ENCODE peak calls at places on chromosomes 16 and 17, in four cellular contexts. W is suprapubic skin, J is IMR-90, L is uterus. C is an unnamed sample. For H3K4me1, the result is how much of the 10 kb centered on the place peaks cover.

GRCh38 chr17:28707339-28707720 is 4.4 kb downstream of the PROCA1 start:
- DNase-seq in W (no peak), J (no peak), L (no peak), C (no peak)

GRCh38 chr16:12142157-12142556 is 165.6 kb downstream of the SNX29 start:
- DNase-seq in W (no peak), J (no peak), L (no peak), C (no peak)

GRCh38 chr17:74130841-74131240 is 72.6 kb upstream of the RPL38 start:
- DNase-seq in W (no peak), J (no peak), L (no peak), C (no peak)

GRCh38 chr17:36728030-36728991 is 126.9 kb downstream of the MRM1 start:
- DNase-seq in W (no peak), J (no peak), L (no peak), C (no peak)

GRCh38 chr17:43779145-43780125 is 658 bp upstream of the DUSP3 start:
- DNase-seq in W (no peak), J (peak), L (no peak), C (no peak)

GRCh38 chr17:50533720-50534148 is 1.2 kb downstream of the EPN3 start:
- DNase-seq in W (no peak), J (peak), L (peak), C (peak)

GRCh38 chr17:49913226-49914095 is 55.5 kb upstream of the DLX4 start:
- DNase-seq in W (no peak), J (peak), L (no peak), C (no peak)

GRCh38 chr16:86725401-86725800 is 147.1 kb downstream of the FOXL1 start:
- DNase-seq in W (no peak), J (peak), L (no peak), C (no peak)

GRCh38 chr17:75757086-75757681 is 7.8 kb downstream of the GALK1 start:
- DNase-seq in W (no peak), J (no peak), L (no peak), C (no peak)

GRCh38 chr17:45116434-45117016 is 15.8 kb downstream of the PLCD3 start:
- DNase-seq in W (no peak), J (no peak), L (no peak), C (no peak)

GRCh38 chr16:29011112-29011511 is 26.3 kb downstream of the LAT start:
- DNase-seq in W (no peak), J (no peak), L (no peak), C (no peak)

GRCh38 chr17:35774499-35774898 is 13.8 kb downstream of the C17orf50 start:
- DNase-seq in W (no peak), J (peak), L (peak), C (peak)

GRCh38 chr16:75127713-75128415 is 11.3 kb upstream of the LDHD start:
- DNase-seq in W (no peak), J (no peak), L (no peak), C (no peak)

GRCh38 chr16:9042943-9043680 is 48.3 kb upstream of the HAPSTR1 start:
- DNase-seq in W (no peak), J (peak), L (no peak), C (no peak)

GRCh38 chr16:65846210-65846602 is 520.3 kb upstream of the CDH5 start:
- DNase-seq in W (no peak), J (no peak), L (no peak), C (no peak)

GRCh38 chr16:2501938-2502900 is 11.5 kb upstream of the ATP6V0C start:
- DNase-seq in W (no peak), J (no peak), L (no peak), C (no peak)

DNA sequence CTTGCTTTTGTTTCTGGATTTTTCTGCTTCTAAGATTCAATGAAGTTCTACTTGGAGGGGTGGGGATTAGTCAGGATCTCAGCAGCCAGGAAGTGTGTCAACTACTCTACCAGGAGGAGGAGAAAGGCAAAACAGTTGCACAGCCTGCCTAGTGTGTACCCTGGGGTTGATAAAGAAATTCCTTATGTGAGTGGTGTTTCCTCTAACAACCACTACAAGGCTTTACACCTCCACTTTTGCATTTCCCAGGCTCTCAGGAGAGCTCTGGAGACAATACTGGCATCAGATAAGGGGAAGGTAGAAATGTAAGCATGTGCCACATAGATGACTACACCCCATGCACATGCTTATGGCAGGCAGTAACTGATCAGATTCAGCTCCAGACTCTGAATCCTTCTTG is 174.6 kb downstream of the TOX3 start:
- DNase-seq in W (no peak), J (no peak), L (no peak), C (no peak)
- H3K4me1 ChIP-seq in W (under half), J (under half), L (under half), C (under half)

GRCh38 chr17:66423436-66423922 is 121.1 kb downstream of the PRKCA start:
- DNase-seq in W (no peak), J (no peak), L (no peak), C (no peak)

GRCh38 chr17:66425751-66426396 is 123.5 kb downstream of the PRKCA start:
- DNase-seq in W (no peak), J (no peak), L (no peak), C (no peak)

GRCh38 chr17:66429680-66430079 is 127.3 kb downstream of the PRKCA start:
- DNase-seq in W (no peak), J (no peak), L (no peak), C (no peak)

GRCh38 chr17:66427134-66427533 is 124.7 kb downstream of the PRKCA start:
- DNase-seq in W (no peak), J (no peak), L (no peak), C (no peak)

GRCh38 chr17:66426397-66427033 is 124.1 kb downstream of the PRKCA start:
- DNase-seq in W (no peak), J (peak), L (no peak), C (no peak)
- TF ChIP-seq CTCF in W (no peak), J (no peak), L (no peak), C (peak)

DNA sequence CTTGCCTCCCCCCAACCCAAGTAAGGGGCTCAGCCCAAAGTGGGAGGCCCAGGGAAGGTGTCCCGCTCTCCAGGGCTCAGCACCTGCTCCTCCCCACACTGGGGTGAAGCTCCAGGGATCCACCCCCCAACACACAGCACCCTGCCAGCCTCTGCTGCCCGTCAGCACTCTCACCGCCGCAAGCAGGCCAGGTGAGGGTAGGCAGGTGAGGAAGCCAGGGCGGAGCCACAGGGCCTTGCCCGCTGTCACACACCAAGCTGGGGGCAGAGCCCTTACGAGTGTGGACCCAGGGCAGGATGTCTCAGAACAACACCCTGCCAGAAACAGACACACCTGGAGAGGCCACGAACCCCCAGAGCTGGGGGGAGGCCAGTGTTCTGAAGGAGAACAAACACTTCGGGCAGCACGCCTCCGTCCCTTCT is 19.5 kb downstream of the PLLP start:
- DNase-seq in W (no peak), J (no peak), L (no peak), C (peak)
- H3K4me1 ChIP-seq in W (half or more), J (under half), L (under half), C (under half)

GRCh38 chr16:80681436-80681835 is 123.0 kb downstream of the CDYL2 start:
- DNase-seq in W (no peak), J (no peak), L (no peak), C (no peak)
- TF ChIP-seq CTCF in W (no peak), J (no peak), L (no peak), C (no peak)

GRCh38 chr16:57008440-57008839 is 19.1 kb downstream of the NLRC5 start:
- DNase-seq in W (no peak), J (no peak), L (no peak), C (no peak)
- H3K4me1 ChIP-seq in W (under half), J (under half), L (under half), C (under half)